ENCODE peak calls at places on chromosomes 16 and 17, in four cellular contexts. L is upper lobe of right lung, B is heart right ventricle, O is AG09309. A is an unnamed sample.

GRCh38 chr17:58666858-58667267 is 25.0 kb downstream of the TEX14 start:
- DNase-seq in L (peak; percentile 86), B (peak; percentile 87), O (no peak), A (peak; percentile 48)

GRCh38 chr17:34412965-34413441 is 50.0 kb upstream of the CCL1 start:
- DNase-seq in L (no peak), B (no peak), O (no peak), A (peak; percentile 5)

GRCh38 chr17:80481284-80482057 is 5.1 kb upstream of the NPTX1 start:
- DNase-seq in L (no peak), B (no peak), O (no peak), A (no peak)

GRCh38 chr16:53091508-53092211 is 36.9 kb downstream of the CHD9 start:
- DNase-seq in L (no peak), B (peak; percentile 71), O (no peak), A (peak; percentile 84)

GRCh38 chr17:77379837-77380236 is 239.1 kb downstream of the SEC14L1 start:
- DNase-seq in L (no peak), B (no peak), O (no peak), A (no peak)

GRCh38 chr17:45965741-45966140 is 33.3 kb upstream of the STH start:
- DNase-seq in L (no peak), B (no peak), O (no peak), A (no peak)

GRCh38 chr17:1123397-1124237 is 56.2 kb downstream of the ABR start:
- DNase-seq in L (no peak), B (no peak), O (no peak), A (no peak)

GRCh38 chr16:88920618-88921602 is 54.5 kb upstream of the PABPN1L start:
- DNase-seq in L (no peak), B (peak; percentile 85), O (peak; percentile 16), A (peak; percentile 66)

GRCh38 chr17:69819316-69820087 is 255.5 kb upstream of the KCNJ16 start:
- DNase-seq in L (no peak), B (no peak), O (no peak), A (peak; percentile 39)

GRCh38 chr16:12874135-12874534 is 27.3 kb upstream of the SHISA9 start:
- DNase-seq in L (no peak), B (no peak), O (peak; percentile 32), A (peak; percentile 1)

GRCh38 chr17:18267927-18268711 is 7.7 kb downstream of the MIEF2 start:
- DNase-seq in L (no peak), B (no peak), O (no peak), A (peak; percentile 39)

GRCh38 chr17:39270923-39271322 is 45.2 kb upstream of the STAC2 start:
- DNase-seq in L (no peak), B (no peak), O (peak; percentile 87), A (peak; percentile 73)

GRCh38 chr16:1288813-1289479 is 20.5 kb upstream of the UBE2I start:
- DNase-seq in L (no peak), B (no peak), O (no peak), A (no peak)

GRCh38 chr16:85900031-85900792 is 1.2 kb downstream of the IRF8 start:
- DNase-seq in L (no peak), B (no peak), O (no peak), A (no peak)

GRCh38 chr16:85899444-85899843 is 482 bp downstream of the IRF8 start:
- DNase-seq in L (no peak), B (no peak), O (no peak), A (no peak)

GRCh38 chr16:85901110-85901509 is 2.1 kb downstream of the IRF8 start:
- DNase-seq in L (no peak), B (no peak), O (no peak), A (no peak)

GRCh38 chr16:85897384-85897783 is 1.6 kb upstream of the IRF8 start:
- DNase-seq in L (no peak), B (no peak), O (no peak), A (no peak)

DNA sequence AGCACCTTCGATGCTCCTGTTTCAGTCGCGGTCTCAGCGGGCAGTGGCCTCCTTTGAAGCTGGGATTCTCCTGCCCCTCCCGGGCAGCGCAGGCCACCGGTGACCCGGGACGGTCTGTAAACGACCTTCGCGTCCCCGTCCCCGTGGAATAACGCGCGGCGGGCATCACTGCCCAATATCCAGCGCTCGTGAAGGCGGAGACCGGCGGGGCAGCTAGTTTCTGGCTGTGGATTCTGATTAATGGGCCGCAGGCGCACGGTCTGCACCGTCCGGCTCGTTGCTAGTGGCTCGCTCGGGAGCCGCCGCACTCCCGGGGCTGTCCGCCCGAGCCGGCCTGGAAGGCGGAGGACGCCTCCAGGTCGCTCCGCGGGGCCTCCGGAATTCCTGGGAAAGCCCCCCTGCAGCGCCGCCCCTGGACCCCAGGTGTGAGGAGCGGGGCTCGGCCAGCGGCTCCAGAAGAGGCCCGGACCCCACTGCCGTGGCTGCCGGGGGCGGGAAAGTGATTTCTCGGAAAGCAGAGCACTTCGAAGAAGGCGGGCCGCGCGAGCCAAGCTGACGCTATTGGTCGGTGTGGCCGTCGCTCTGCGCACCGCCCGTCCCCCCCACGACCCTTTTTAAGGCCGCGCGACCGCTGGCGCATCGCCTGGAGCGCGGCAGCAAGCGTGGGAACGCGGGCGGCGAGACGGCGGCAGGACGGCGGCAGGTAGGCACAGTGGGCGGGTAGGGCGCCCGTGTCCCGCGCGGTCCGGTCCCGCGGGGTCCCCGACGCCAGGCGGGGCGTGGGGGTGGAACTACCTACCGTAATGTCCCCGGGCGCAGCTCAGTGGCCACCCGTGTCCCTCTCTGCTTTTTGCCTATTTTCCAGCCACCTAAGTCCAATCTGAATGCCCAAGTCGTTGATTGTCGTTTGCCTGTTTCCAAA is at the start of gene IRF8:
- DNase-seq in L (peak; percentile 91), B (peak; percentile 73), O (no peak), A (peak; percentile 47)
- H3K4me3 ChIP-seq in L (peak within 1 kb of the TSS; percentile 65), B (peak within 1 kb of the TSS; percentile 80), O (no peak within 1 kb of the TSS), A (peak within 1 kb of the TSS; percentile 53)

GRCh38 chr16:4136229-4136813 is 20.1 kb upstream of the ADCY9 start:
- DNase-seq in L (peak; percentile 93), B (no peak), O (no peak), A (no peak)
- TF ChIP-seq CTCF in L (no peak), B (no peak), O (no peak), A (no peak)

GRCh38 chr16:56191807-56192643 is 736 bp downstream of the GNAO1 start:
- DNase-seq in L (no peak), B (no peak), O (no peak), A (no peak)
- H3K4me3 ChIP-seq in L (peak overlapping the region; percentile 57), B (peak overlapping the region; percentile 69), O (peak overlapping the region; percentile 46), A (no peak overlapping the region)

GRCh38 chr16:81143921-81144471 is 47.8 kb upstream of the GCSH start:
- DNase-seq in L (no peak), B (no peak), O (no peak), A (no peak)

GRCh38 chr16:81142864-81143263 is 46.7 kb upstream of the GCSH start:
- DNase-seq in L (no peak), B (no peak), O (no peak), A (no peak)

GRCh38 chr16:81137754-81138153 is 41.6 kb upstream of the GCSH start:
- DNase-seq in L (no peak), B (no peak), O (no peak), A (no peak)

GRCh38 chr16:81137012-81137335 is 40.8 kb upstream of the GCSH start:
- DNase-seq in L (no peak), B (no peak), O (no peak), A (peak; percentile 58)

GRCh38 chr16:81140930-81141780 is 45.0 kb upstream of the GCSH start:
- DNase-seq in L (no peak), B (no peak), O (no peak), A (peak; percentile 11)
- TF ChIP-seq CTCF in L (no peak), B (no peak), O (peak; percentile 24), A (peak; percentile 44)

GRCh38 chr17:76343106-76343505 is 10.6 kb downstream of the PRPSAP1 start:
- DNase-seq in L (no peak), B (no peak), O (no peak), A (no peak)

GRCh38 chr17:76341301-76341700 is 12.4 kb downstream of the PRPSAP1 start:
- DNase-seq in L (no peak), B (no peak), O (no peak), A (no peak)

GRCh38 chr17:76350463-76350862 is 3.3 kb downstream of the PRPSAP1 start:
- DNase-seq in L (no peak), B (no peak), O (no peak), A (no peak)

GRCh38 chr17:76345377-76345945 is 8.3 kb downstream of the PRPSAP1 start:
- DNase-seq in L (no peak), B (no peak), O (no peak), A (no peak)
- H3K4me3 ChIP-seq in L (no peak overlapping the region), B (no peak overlapping the region), O (no peak overlapping the region), A (no peak overlapping the region)

A was measured in choroid plexus epithelial cell.